ENCODE peak calls at places on chromosomes 5 and 9, in nine cellular contexts. P is ovary, S is GM23338, H is Calu3, K is RWPE1, F is astrocyte of the spinal cord, I is IMR-90, C is type B pancreatic cell, U is right atrium auricular region. X is an unnamed sample.
A peak's percentile ranks its signal among the peaks of the same experiment; 100 is the strongest.

GRCh38 chr5:79527431-79527830 is 13.5 kb upstream of the HOMER1 start:
- DNase-seq in P (no peak), S (no peak), H (no peak), K (no peak), F (no peak), I (no peak), C (no peak), U (no peak), X (no peak)

GRCh38 chr5:136424835-136425694 is 59.7 kb upstream of the TRPC7 start:
- DNase-seq in P (peak; percentile 34), S (peak; percentile 95), H (peak; percentile 91), K (peak; percentile 64), F (peak; percentile 17), I (peak; percentile 33), C (peak; percentile 84), U (peak; percentile 62), X (peak; percentile 7)

GRCh38 chr5:56479701-56480304 is 246.7 kb upstream of the ANKRD55 start:
- DNase-seq in P (no peak), S (no peak), H (no peak), K (no peak), F (peak; percentile 7), I (no peak), C (no peak), U (no peak), X (peak; percentile 24)

GRCh38 chr9:31347082-31347617 is 1037.3 kb upstream of the ACO1 start:
- DNase-seq in P (no peak), S (peak; percentile 3), H (peak; percentile 2), K (no peak), F (peak; percentile 69), I (no peak), C (no peak), U (no peak), X (no peak)

GRCh38 chr9:33814816-33815215 is 2.1 kb upstream of the UBE2R2 start:
- DNase-seq in P (no peak), S (no peak), H (no peak), K (no peak), F (no peak), I (no peak), C (no peak), U (no peak), X (no peak)

GRCh38 chr5:140628711-140629110 is 4.3 kb downstream of the CD14 start:
- DNase-seq in P (no peak), S (no peak), H (no peak), K (no peak), F (no peak), I (no peak), C (peak; percentile 7), U (no peak), X (no peak)

GRCh38 chr5:68369436-68370125 is 154.0 kb downstream of the PIK3R1 start:
- DNase-seq in P (no peak), S (no peak), H (no peak), K (no peak), F (no peak), I (no peak), C (no peak), U (no peak), X (peak; percentile 33)

GRCh38 chr5:30505014-30505886 is 688.2 kb upstream of the CDH6 start:
- DNase-seq in P (no peak), S (no peak), H (no peak), K (peak; percentile 53), F (peak; percentile 72), I (peak; percentile 64), C (no peak), U (no peak), X (no peak)

GRCh38 chr9:17630531-17630949 is 51.7 kb downstream of the SH3GL2 start:
- DNase-seq in P (no peak), S (peak; percentile 14), H (no peak), K (no peak), F (no peak), I (no peak), C (no peak), U (no peak), X (no peak)

GRCh38 chr5:79850316-79850822 is 140.7 kb downstream of the MTX3 start:
- DNase-seq in P (no peak), S (no peak), H (no peak), K (no peak), F (no peak), I (no peak), C (peak; percentile 47), U (no peak), X (no peak)

GRCh38 chr5:68193481-68194036 is 22.0 kb upstream of the PIK3R1 start:
- DNase-seq in P (no peak), S (peak; percentile 87), H (no peak), K (peak; percentile 19), F (peak; percentile 37), I (no peak), C (no peak), U (no peak), X (no peak)

DNA sequence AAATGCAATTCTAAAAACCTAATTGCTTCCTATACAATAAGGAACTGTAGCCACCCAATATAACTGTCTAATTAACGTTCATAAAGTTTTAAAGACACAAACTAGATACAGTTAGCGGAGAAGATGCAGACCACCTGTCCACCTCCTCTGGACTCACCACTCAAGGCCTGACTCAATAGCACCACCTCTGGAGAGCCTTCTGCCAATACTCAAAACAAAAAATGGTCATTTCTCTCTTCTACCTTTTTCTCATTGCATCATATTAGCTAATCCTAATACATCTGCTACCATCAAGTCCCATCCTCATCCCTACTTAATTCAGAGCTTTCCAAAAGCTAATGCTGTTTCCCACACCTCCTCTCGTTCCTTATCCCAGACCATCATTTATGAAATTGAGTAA is 159.9 kb downstream of the MLLT3 start:
- DNase-seq in P (no peak), S (peak; percentile 53), H (no peak), K (no peak), F (no peak), I (no peak), C (no peak), U (no peak), X (no peak)
- TF ChIP-seq CTCF in P (no peak), S (peak; percentile 69), H (no peak), K (no peak), F (peak; percentile 14), I (peak; percentile 3), C (no peak), U (no peak), X (peak; percentile 18)

GRCh38 chr5:76402251-76402879 is 720 bp upstream of the IQGAP2 start:
- DNase-seq in P (peak; percentile 25), S (peak; percentile 83), H (peak; percentile 35), K (peak; percentile 20), F (peak; percentile 13), I (no peak), C (no peak), U (no peak), X (peak; percentile 84)

GRCh38 chr5:76404694-76405306 is 1.7 kb downstream of the IQGAP2 start:
- DNase-seq in P (no peak), S (no peak), H (no peak), K (no peak), F (no peak), I (no peak), C (no peak), U (no peak), X (no peak)

GRCh38 chr5:76403963-76404693 is 1.0 kb downstream of the IQGAP2 start:
- DNase-seq in P (no peak), S (peak; percentile 93), H (peak; percentile 80), K (no peak), F (no peak), I (no peak), C (no peak), U (no peak), X (peak; percentile 62)

GRCh38 chr5:76402880-76403712 is at the start of gene IQGAP2:
- DNase-seq in P (peak; percentile 69), S (peak; percentile 73), H (peak; percentile 85), K (peak; percentile 77), F (peak; percentile 61), I (peak; percentile 34), C (peak; percentile 83), U (no peak), X (peak; percentile 91)

GRCh38 chr5:76403713-76403962 is 553 bp downstream of the IQGAP2 start:
- DNase-seq in P (peak; percentile 56), S (no peak), H (no peak), K (peak; percentile 19), F (peak; percentile 23), I (no peak), C (no peak), U (no peak), X (peak; percentile 74)
- TF ChIP-seq CTCF in P (no peak), S (no peak), H (peak; percentile 32), K (no peak), F (no peak), I (no peak), C (peak; percentile 62), U (no peak), X (peak; percentile 60)

DNA sequence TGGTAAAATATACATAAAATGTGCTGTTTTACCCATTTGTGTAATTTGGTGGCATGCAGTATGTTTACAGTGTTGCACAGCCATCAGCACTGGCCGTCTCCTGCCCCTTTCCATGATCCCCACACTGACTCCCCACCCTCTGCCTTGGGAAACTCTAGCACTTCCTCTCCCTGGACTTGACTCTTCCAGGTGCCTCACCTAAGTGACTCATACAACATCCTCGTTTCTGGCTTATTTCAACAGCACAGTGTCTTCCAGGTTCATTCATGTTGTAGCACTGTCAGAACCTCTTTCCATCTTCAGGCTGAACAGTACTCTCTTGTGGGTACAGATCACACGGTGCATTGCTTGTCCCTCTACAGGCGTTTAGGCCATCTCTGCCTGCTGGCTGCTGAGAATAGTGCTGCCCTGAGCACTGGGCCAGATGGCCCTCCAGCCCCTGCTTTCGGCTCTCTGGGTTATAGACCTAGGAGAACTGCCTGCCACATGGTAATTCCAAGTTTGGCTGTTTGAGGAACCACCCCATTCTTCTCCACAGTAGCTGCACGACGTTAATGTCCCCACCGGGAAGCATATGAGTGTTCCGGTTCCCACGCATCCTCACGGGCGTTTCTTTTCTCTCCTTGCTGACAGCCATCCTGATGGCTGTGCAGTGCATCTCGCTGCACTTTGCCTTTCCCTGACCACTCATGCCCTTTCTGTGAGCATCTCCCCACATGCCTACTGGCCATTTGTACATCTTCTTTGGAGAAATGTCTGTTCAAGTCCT is 211.8 kb downstream of the FANCC start:
- DNase-seq in P (no peak), S (no peak), H (no peak), K (peak; percentile 87), F (no peak), I (no peak), C (no peak), U (no peak), X (no peak)
- TF ChIP-seq CTCF in P (no peak), S (no peak), H (no peak), K (no peak), F (no peak), I (no peak), C (no peak), U (no peak), X (no peak)

GRCh38 chr5:127416896-127417295 is 100.5 kb upstream of the PRRC1 start:
- DNase-seq in P (no peak), S (no peak), H (no peak), K (no peak), F (no peak), I (no peak), C (no peak), U (no peak), X (no peak)

GRCh38 chr5:127417534-127417933 is 99.9 kb upstream of the PRRC1 start:
- DNase-seq in P (no peak), S (no peak), H (no peak), K (no peak), F (no peak), I (no peak), C (no peak), U (no peak), X (no peak)

GRCh38 chr5:127419858-127420257 is 97.6 kb upstream of the PRRC1 start:
- DNase-seq in P (no peak), S (no peak), H (no peak), K (no peak), F (no peak), I (no peak), C (no peak), U (no peak), X (no peak)

GRCh38 chr5:127418378-127418777 is 99.1 kb upstream of the PRRC1 start:
- DNase-seq in P (no peak), S (no peak), H (no peak), K (no peak), F (no peak), I (no peak), C (no peak), U (no peak), X (no peak)

GRCh38 chr5:127419007-127419406 is 98.4 kb upstream of the PRRC1 start:
- DNase-seq in P (no peak), S (no peak), H (no peak), K (no peak), F (no peak), I (no peak), C (no peak), U (no peak), X (no peak)
- TF ChIP-seq CTCF in P (no peak), S (peak; percentile 33), H (no peak), K (no peak), F (no peak), I (no peak), C (no peak), U (no peak), X (no peak)